ENCODE peak calls at places on chromosomes 6 and 20, in nine cellular contexts. E is PC-9; Y is DND-41; I is lower leg skin; V is sigmoid colon; S is right cardiac atrium; F is GM06990; N is CD8-positive, alpha-beta memory T cell; B is brain microvascular endothelial cell. O is an unnamed sample.

GRCh38 chr6:71665931-71666330 is 220.4 kb upstream of the RIMS1 start:
- DNase-seq in E (no peak), Y (no peak), I (no peak), V (no peak), S (no peak), F (no peak), N (no peak), B (no peak), O (no peak)

GRCh38 chr20:58310291-58310782 is 822 bp downstream of the RAB22A start:
- DNase-seq in E (peak), Y (no peak), I (no peak), V (no peak), S (no peak), F (no peak), N (peak), B (no peak), O (no peak)

GRCh38 chr20:8633366-8633765 is 435.5 kb upstream of the PLCB4 start:
- DNase-seq in E (no peak), Y (no peak), I (no peak), V (no peak), S (no peak), F (no peak), N (no peak), B (peak), O (no peak)

GRCh38 chr6:6661684-6662083 is 73.2 kb downstream of the LY86 start:
- DNase-seq in E (peak), Y (no peak), I (peak), V (peak), S (no peak), F (no peak), N (no peak), B (peak), O (no peak)

GRCh38 chr6:11761744-11762620 is 16.6 kb downstream of the ADTRP start:
- DNase-seq in E (peak), Y (no peak), I (no peak), V (no peak), S (no peak), F (no peak), N (no peak), B (no peak), O (no peak)

GRCh38 chr6:113414511-113414910 is 442.6 kb upstream of the MARCKS start:
- DNase-seq in E (peak), Y (no peak), I (peak), V (no peak), S (peak), F (no peak), N (no peak), B (peak), O (no peak)

GRCh38 chr6:14896475-14896874 is 349.4 kb upstream of the JARID2 start:
- DNase-seq in E (no peak), Y (no peak), I (no peak), V (no peak), S (no peak), F (no peak), N (no peak), B (no peak), O (no peak)

GRCh38 chr20:46350201-46350985 is 42.1 kb upstream of the CDH22 start:
- DNase-seq in E (no peak), Y (no peak), I (no peak), V (no peak), S (no peak), F (peak), N (no peak), B (peak), O (no peak)

GRCh38 chr20:64053841-64054661 is 4.6 kb upstream of the SOX18 start:
- DNase-seq in E (no peak), Y (no peak), I (no peak), V (no peak), S (peak), F (no peak), N (no peak), B (no peak), O (no peak)

GRCh38 chr6:8155259-8156012 is 53.1 kb upstream of the EEF1E1 start:
- DNase-seq in E (no peak), Y (no peak), I (no peak), V (no peak), S (no peak), F (no peak), N (no peak), B (no peak), O (no peak)

DNA sequence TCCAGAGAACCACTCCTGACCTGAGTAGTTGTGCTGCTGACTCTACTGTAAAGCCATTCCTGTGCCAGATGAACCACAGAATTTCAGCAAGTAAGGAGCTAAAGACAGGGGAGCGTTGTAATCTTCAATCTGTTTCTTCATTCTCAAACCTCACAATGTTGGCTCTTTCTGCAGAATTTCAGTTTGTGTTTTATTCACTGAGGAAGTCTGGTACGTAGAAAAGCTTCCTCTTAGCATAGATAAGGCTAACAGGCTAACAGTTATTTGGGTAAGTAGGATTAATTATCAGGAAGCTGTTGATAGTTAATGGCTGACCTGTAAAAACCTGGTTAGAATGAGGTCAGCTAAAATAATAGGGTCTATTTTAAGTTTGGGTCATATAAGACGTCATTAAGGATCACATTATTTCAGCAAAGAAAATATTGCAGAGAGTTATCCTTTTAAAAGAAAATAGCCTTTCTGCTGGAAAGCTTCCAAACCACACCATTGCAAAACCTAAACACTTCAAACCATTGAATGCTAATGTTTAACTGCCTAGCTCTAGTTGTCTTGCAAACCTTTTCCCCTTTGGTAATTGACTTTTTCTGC is 14.1 kb upstream of the TENT5A start:
- DNase-seq in E (peak), Y (peak), I (peak), V (no peak), S (no peak), F (no peak), N (no peak), B (peak), O (no peak)
- H3K4me3 ChIP-seq in E (peak), Y (peak), I (no peak), V (no peak), S (no peak), F (no peak), N (no peak), B (no peak), O (no peak)

DNA sequence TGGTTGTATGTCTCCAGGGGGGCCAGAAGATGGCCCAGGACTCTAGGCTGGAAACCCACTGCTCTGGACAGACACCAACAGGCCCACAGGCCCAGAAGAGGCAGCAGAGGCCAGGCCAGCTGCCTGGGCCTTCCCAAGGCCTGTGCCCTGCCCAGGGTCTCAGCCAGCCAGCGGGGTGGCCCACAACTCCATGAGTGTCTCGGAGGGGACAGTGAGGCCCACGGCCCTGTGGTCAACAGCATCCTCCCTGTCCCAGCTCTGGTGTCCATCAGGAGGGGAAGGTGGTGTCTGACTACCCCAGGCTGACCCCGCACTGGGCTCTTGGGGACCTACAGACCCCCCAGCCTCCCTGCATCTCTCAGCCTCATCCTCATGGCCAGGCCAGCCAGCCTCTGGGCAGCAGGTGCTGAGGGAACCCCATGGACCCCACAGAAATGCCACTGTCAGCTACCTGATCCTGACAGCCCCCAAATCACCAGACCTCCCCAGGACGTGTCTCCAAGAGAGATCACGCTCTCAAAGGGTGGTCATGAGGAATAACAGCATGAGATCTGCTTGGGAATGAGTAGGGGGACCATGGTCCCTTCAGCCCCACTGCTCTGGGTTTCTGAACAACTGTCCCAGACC is 112.4 kb downstream of the NOL4L start:
- DNase-seq in E (no peak), Y (no peak), I (no peak), V (no peak), S (no peak), F (no peak), N (no peak), B (no peak), O (no peak)
- H3K4me3 ChIP-seq in E (no peak), Y (no peak), I (no peak), V (peak), S (no peak), F (no peak), N (no peak), B (peak), O (no peak)

DNA sequence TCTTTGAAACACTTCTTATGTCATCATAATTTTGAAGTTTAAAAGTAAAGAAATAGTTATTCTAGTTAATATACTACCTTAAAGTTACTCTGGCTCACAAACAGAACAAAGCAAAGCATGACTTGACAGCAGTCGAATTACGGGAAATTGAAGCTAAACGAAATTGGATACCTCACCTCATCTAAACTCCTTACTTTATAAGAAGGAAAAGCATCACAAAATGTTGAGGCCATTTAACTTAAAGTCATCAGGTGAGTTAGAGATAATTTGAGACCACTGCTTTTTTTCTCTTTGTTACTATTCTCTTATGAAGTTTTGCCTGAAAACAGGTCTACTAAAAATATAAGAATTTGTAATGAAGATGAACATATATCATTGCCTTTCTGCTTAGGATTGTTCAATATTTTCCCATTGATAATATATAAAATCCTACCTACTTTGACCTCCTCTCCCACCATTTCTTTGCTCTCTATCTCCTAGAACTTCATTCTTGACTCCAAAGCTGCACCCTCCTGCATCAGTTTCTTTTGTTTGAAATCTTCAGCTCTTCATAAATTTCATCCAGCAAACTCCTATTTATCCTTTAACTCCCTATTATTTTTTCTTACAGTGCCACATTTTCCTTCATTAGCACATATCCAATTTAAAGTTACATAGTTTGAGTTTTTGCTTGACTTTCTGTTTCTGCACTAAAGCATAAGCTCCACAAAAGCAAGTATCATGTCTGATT is 510.7 kb upstream of the ZNF337 start:
- DNase-seq in E (no peak), Y (no peak), I (no peak), V (no peak), S (no peak), F (no peak), N (no peak), B (no peak), O (no peak)
- H3K4me3 ChIP-seq in E (no peak), Y (no peak), I (no peak), V (peak), S (no peak), F (no peak), N (no peak), B (no peak), O (no peak)

GRCh38 chr6:24778121-24778520 is 3.4 kb downstream of the GMNN start:
- DNase-seq in E (no peak), Y (no peak), I (no peak), V (no peak), S (no peak), F (no peak), N (no peak), B (no peak), O (no peak)

GRCh38 chr6:24778878-24779277 is 4.1 kb downstream of the GMNN start:
- DNase-seq in E (no peak), Y (no peak), I (no peak), V (no peak), S (no peak), F (no peak), N (no peak), B (no peak), O (no peak)

GRCh38 chr6:24779416-24779815 is 4.7 kb downstream of the GMNN start:
- DNase-seq in E (peak), Y (no peak), I (no peak), V (no peak), S (no peak), F (peak), N (no peak), B (no peak), O (no peak)

GRCh38 chr6:24775520-24776058 is 852 bp downstream of the GMNN start:
- DNase-seq in E (peak), Y (no peak), I (no peak), V (no peak), S (no peak), F (peak), N (no peak), B (peak), O (no peak)

GRCh38 chr6:24777227-24777626 is 2.5 kb downstream of the GMNN start:
- DNase-seq in E (no peak), Y (no peak), I (no peak), V (no peak), S (no peak), F (no peak), N (no peak), B (no peak), O (no peak)
- H3K4me3 ChIP-seq in E (peak), Y (peak), I (no peak), V (no peak), S (no peak), F (peak), N (no peak), B (no peak), O (no peak)

GRCh38 chr20:17848249-17848648 is 120.3 kb downstream of the SNX5 start:
- DNase-seq in E (no peak), Y (no peak), I (no peak), V (no peak), S (no peak), F (no peak), N (no peak), B (no peak), O (no peak)
- H3K4me3 ChIP-seq in E (no peak), Y (no peak), I (no peak), V (no peak), S (no peak), F (no peak), N (no peak), B (no peak), O (no peak)

GRCh38 chr20:11604339-11604738 is 313.4 kb upstream of the BTBD3 start:
- DNase-seq in E (no peak), Y (no peak), I (no peak), V (no peak), S (no peak), F (no peak), N (no peak), B (no peak), O (no peak)
- H3K4me3 ChIP-seq in E (no peak), Y (no peak), I (no peak), V (no peak), S (no peak), F (no peak), N (no peak), B (no peak), O (no peak)